ENCODE peak calls at places on chromosomes 4 and X, in seven cellular contexts. B, H, I, S, U, N and D are unnamed samples. For H3K9me3, the result is how much of the 10 kb centered on the place peaks cover.

GRCh38 chr4:158754385-158755180 is 14.2 kb upstream of the FNIP2 start:
- DNase-seq in U (no peak), B (peak), S (no peak), H (no peak), N (no peak), I (no peak), D (no peak)

GRCh38 chrX:149032449-149032848 is 472.7 kb downstream of the IDS start:
- DNase-seq in H (no peak), U (no peak), I (no peak), S (no peak), B (no peak), N (no peak), D (no peak)

GRCh38 chr4:161949941-161950725 is 213.7 kb downstream of the FSTL5 start:
- DNase-seq in I (no peak), S (no peak), U (peak), B (peak), H (no peak), N (no peak), D (no peak)

GRCh38 chrX:16067886-16068515 is 55.4 kb upstream of the GRPR start:
- DNase-seq in H (no peak), N (no peak), S (no peak), I (no peak), U (no peak), B (no peak), D (no peak)

GRCh38 chrX:17597836-17598434 is 139.4 kb upstream of the SCML1 start:
- DNase-seq in U (no peak), S (no peak), H (peak), B (peak), N (no peak), I (peak), D (peak)

GRCh38 chrX:7019555-7019954 is 128.0 kb upstream of the STS start:
- DNase-seq in N (no peak), S (no peak), B (no peak), I (no peak), H (no peak), U (peak), D (no peak)

GRCh38 chr4:88960576-88960975 is 96.4 kb downstream of the FAM13A start:
- DNase-seq in N (no peak), I (no peak), B (no peak), S (no peak), U (no peak), H (no peak), D (no peak)

GRCh38 chr4:13627185-13627605 is 330 bp downstream of the BOD1L1 start:
- DNase-seq in I (peak), N (peak), S (no peak), H (no peak), U (peak), B (no peak), D (peak)

GRCh38 chr4:84578540-84579409 is 4.2 kb upstream of the CDS1 start:
- DNase-seq in S (peak), I (no peak), H (no peak), U (peak), B (peak), N (peak), D (peak)

GRCh38 chr4:114316789-114317188 is 281.8 kb upstream of the UGT8 start:
- DNase-seq in S (no peak), N (no peak), H (no peak), I (no peak), U (no peak), B (no peak), D (no peak)

GRCh38 chr4:153679476-153679875 is 4.6 kb upstream of the TLR2 start:
- DNase-seq in N (no peak), S (no peak), I (peak), U (no peak), B (no peak), H (no peak), D (no peak)

GRCh38 chr4:80082693-80083092 is 9.7 kb upstream of the ANTXR2 start:
- DNase-seq in B (no peak), H (no peak), N (no peak), S (no peak), I (no peak), U (no peak), D (no peak)

GRCh38 chr4:67658302-67658701 is 42.7 kb downstream of the UBA6 start:
- DNase-seq in S (no peak), I (no peak), U (no peak), B (no peak), H (no peak), N (no peak), D (no peak)

GRCh38 chrX:13092455-13092941 is 48.1 kb upstream of the FAM9C start:
- DNase-seq in N (no peak), H (no peak), I (peak), U (no peak), S (no peak), B (no peak), D (no peak)

GRCh38 chr4:105992641-105993305 is 97.5 kb downstream of the NPNT start:
- DNase-seq in I (no peak), S (no peak), N (no peak), U (no peak), H (no peak), B (peak), D (no peak)

GRCh38 chr4:56128231-56128630 is 179.5 kb downstream of the CEP135 start:
- DNase-seq in B (peak), H (no peak), U (no peak), I (no peak), N (no peak), S (no peak), D (no peak)

GRCh38 chr4:10605746-10606482 is 78.7 kb downstream of the CLNK start:
- DNase-seq in U (peak), B (peak), S (no peak), I (no peak), N (no peak), H (no peak), D (no peak)

GRCh38 chrX:39982927-39983326 is 114.8 kb downstream of the BCOR start:
- DNase-seq in N (no peak), I (no peak), B (no peak), H (no peak), S (no peak), U (no peak), D (no peak)

GRCh38 chr4:7411896-7412585 is 22.7 kb downstream of the PSAPL1 start:
- DNase-seq in I (peak), U (no peak), H (no peak), N (no peak), B (no peak), S (no peak), D (no peak)

GRCh38 chr4:88938138-88938537 is 118.8 kb downstream of the FAM13A start:
- DNase-seq in N (no peak), B (peak), U (peak), S (peak), I (no peak), H (no peak), D (no peak)

GRCh38 chr4:128596115-128596514 is 213.4 kb upstream of the JADE1 start:
- DNase-seq in S (no peak), B (no peak), I (no peak), N (no peak), H (no peak), U (no peak), D (no peak)

GRCh38 chr4:26320159-26320452 is 708 bp upstream of the RBPJ start:
- DNase-seq in N (peak), H (no peak), B (peak), I (no peak), U (peak), S (no peak), D (peak)

GRCh38 chr4:15811703-15812325 is 33.7 kb downstream of the CD38 start:
- DNase-seq in I (no peak), N (no peak), H (no peak), B (no peak), U (no peak), S (no peak), D (no peak)

GRCh38 chr4:4667643-4668081 is 125.8 kb upstream of the STX18 start:
- DNase-seq in I (no peak), N (no peak), H (no peak), U (no peak), B (no peak), S (no peak), D (no peak)

GRCh38 chrX:49309401-49309981 is 6.0 kb downstream of the GAGE10 start:
- DNase-seq in B (peak), U (peak), H (no peak), N (no peak), I (no peak), S (no peak), D (no peak)

GRCh38 chr4:126479709-126480108 is 1153.0 kb upstream of the INTU start:
- DNase-seq in I (no peak), U (no peak), B (no peak), S (no peak), N (no peak), H (no peak), D (no peak)

GRCh38 chr4:40544216-40544615 is 85.4 kb downstream of the RBM47 start:
- DNase-seq in U (no peak), N (no peak), H (no peak), B (no peak), S (no peak), I (no peak), D (no peak)

GRCh38 chrX:145502670-145503069 is 255.4 kb downstream of the SPANXN1 start:
- DNase-seq in U (no peak), I (no peak), B (no peak), S (no peak), N (no peak), H (no peak), D (no peak)

GRCh38 chrX:145506225-145506624 is 258.9 kb downstream of the SPANXN1 start:
- DNase-seq in S (no peak), U (no peak), H (no peak), I (no peak), B (no peak), N (no peak), D (no peak)
- H3K9me3 ChIP-seq in S (under half), U (under half), H (under half), I (under half), B (under half), N (under half), D (under half)

DNA sequence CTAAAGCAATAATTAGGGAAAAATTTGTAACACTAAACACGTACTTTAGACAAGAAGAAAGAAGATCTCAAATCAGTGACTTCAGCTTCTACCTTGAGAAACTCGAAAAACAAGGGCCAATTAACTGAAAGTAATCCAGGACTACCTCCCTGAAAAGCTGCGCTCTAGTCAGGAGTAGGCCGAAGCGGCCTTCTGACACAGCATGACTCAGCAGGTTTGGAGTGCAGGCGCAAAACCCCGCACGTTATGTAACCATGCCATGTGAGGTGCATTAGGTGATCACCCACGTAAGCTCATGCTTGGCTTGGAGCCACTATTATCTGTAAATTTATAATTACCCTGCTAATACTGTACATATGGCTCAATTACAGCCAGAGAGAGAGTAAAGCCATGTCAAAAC is 52.8 kb upstream of the CCDC149 start:
- DNase-seq in N (peak), I (no peak), H (no peak), B (no peak), S (peak), U (no peak), D (no peak)
- H3K9me3 ChIP-seq in N (under half), I (under half), H (under half), B (under half), S (under half), U (under half), D (under half)

GRCh38 chr4:73801692-73802091 is 34.8 kb upstream of the CXCL6 start:
- DNase-seq in B (no peak), I (no peak), H (no peak), N (no peak), S (no peak), U (no peak), D (no peak)
- H3K9me3 ChIP-seq in B (under half), I (under half), H (under half), N (under half), S (under half), U (under half), D (under half)

DNA sequence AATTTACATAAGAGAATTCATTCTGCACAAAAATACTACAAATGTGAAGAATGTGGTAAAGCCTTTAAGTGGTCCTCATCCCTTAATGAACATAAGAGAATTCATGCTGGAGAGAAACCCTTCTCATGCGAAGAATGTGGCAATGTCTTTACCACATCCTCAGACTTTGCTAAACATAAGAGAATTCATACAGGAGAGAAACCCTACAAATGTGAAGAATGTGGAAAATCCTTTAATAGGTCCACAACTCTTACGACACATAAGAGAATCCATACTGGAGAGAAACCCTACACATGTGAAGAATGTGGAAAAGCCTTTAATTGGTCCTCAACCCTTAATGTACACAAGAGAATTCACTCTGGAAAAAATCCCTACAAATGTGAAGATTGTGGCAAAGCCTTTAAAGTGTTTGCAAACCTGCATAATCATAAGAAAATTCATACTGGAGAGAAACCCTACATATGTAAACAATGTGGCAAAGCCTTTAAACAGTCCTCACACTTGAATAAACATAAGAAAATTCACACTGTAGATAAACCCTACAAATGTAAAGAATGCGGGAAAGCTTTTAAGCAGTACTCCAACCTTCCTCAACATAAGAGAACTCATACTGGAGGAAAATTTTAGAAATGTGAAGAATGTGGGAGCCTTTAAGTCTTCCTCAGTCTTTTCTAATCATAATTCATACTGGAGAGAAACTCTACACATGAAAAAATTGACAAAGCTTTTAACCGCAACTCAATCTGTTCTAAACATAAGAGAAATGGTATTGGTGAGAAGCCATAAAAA is 37.4 kb downstream of the ZNF718 start:
- DNase-seq in N (no peak), I (no peak), B (no peak), H (no peak), S (peak), U (peak), D (peak)
- H3K9me3 ChIP-seq in N (half or more), I (under half), B (under half), H (under half), S (half or more), U (half or more), D (under half)

GRCh38 chrX:30230395-30230794 is at the start of gene MAGEB3:
- DNase-seq in S (no peak), B (no peak), H (no peak), N (no peak), I (no peak), U (no peak), D (no peak)
- H3K9me3 ChIP-seq in S (under half), B (under half), H (under half), N (under half), I (under half), U (under half), D (under half)

GRCh38 chr4:43402393-43402792 is 509.9 kb downstream of the GRXCR1 start:
- DNase-seq in S (no peak), N (no peak), I (no peak), U (no peak), B (no peak), H (no peak), D (no peak)
- H3K9me3 ChIP-seq in S (under half), N (under half), I (under half), U (under half), B (under half), H (under half), D (under half)